ENCODE peak calls at places on chromosomes 4 and X, in eight cellular contexts. A is effector memory CD4-positive, alpha-beta T cell; Z is HepG2; M is Peyer's patch; R is IMR-90; Q is H1; H is ovary; K is A549. Y is an unnamed sample. For H3K4me1, the result is how much of the 10 kb centered on the place peaks cover.

GRCh38 chr4:105902550-105903262 is 7.4 kb downstream of the NPNT start:
- DNase-seq in A (no peak), Z (no peak), M (no peak), R (no peak), Q (no peak), H (no peak), K (no peak), Y (no peak)

GRCh38 chr4:15150636-15151432 is 148.6 kb downstream of the CPEB2 start:
- DNase-seq in A (no peak), Z (no peak), M (no peak), R (no peak), Q (no peak), H (no peak), K (no peak), Y (no peak)

GRCh38 chr4:69823481-69824186 is 36.3 kb downstream of the SULT1E1 start:
- DNase-seq in A (peak), Z (peak), M (no peak), R (peak), Q (no peak), H (no peak), K (peak), Y (no peak)

GRCh38 chr4:104128850-104129213 is 365.9 kb downstream of the CXXC4 start:
- DNase-seq in A (no peak), Z (peak), M (no peak), R (no peak), Q (no peak), H (no peak), K (peak), Y (no peak)

GRCh38 chr4:8439914-8440490 is 521 bp downstream of the ACOX3 start:
- DNase-seq in A (no peak), Z (peak), M (no peak), R (no peak), Q (no peak), H (no peak), K (peak), Y (no peak)

GRCh38 chr4:82680834-82681233 is 117.8 kb downstream of the SCD5 start:
- DNase-seq in A (no peak), Z (no peak), M (no peak), R (no peak), Q (no peak), H (no peak), K (no peak), Y (no peak)

GRCh38 chr4:88283661-88284377 is 542 bp downstream of the PPM1K start:
- DNase-seq in A (peak), Z (peak), M (peak), R (peak), Q (peak), H (peak), K (peak), Y (no peak)

GRCh38 chr4:144350706-144351105 is 210.2 kb upstream of the GYPA start:
- DNase-seq in A (no peak), Z (no peak), M (no peak), R (no peak), Q (no peak), H (no peak), K (no peak), Y (no peak)

DNA sequence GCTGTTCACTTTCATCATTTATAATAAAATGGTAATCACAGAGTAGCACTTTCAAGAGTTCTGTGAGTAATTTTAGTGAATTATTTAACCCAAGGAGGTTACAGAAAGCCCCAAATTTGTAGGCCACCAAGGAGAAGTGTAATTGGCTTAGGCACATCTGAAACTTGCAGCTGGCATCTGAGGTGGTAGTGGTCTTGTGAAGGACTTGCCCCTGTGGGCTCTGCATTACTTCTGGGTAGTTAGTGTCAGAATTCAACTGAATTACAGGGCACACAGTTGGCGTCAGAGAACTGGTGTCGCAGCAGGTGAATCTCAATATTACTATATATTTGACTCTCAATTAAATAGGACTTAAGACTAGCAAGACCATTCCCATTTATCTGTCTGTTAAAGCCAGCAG is 36.9 kb downstream of the GPR174 start:
- DNase-seq in A (no peak), Z (no peak), M (no peak), R (no peak), Q (no peak), H (no peak), K (no peak), Y (no peak)
- H3K27ac ChIP-seq in A (peak), Z (no peak), M (no peak), R (no peak), Q (no peak), H (no peak), K (no peak), Y (no peak)

GRCh38 chrX:23773601-23774175 is 9.3 kb upstream of the SAT1 start:
- DNase-seq in A (peak), Z (no peak), M (peak), R (no peak), Q (no peak), H (no peak), K (no peak), Y (no peak)

GRCh38 chrX:23779025-23779424 is 3.9 kb upstream of the SAT1 start:
- DNase-seq in A (no peak), Z (no peak), M (no peak), R (peak), Q (no peak), H (no peak), K (peak), Y (no peak)

DNA sequence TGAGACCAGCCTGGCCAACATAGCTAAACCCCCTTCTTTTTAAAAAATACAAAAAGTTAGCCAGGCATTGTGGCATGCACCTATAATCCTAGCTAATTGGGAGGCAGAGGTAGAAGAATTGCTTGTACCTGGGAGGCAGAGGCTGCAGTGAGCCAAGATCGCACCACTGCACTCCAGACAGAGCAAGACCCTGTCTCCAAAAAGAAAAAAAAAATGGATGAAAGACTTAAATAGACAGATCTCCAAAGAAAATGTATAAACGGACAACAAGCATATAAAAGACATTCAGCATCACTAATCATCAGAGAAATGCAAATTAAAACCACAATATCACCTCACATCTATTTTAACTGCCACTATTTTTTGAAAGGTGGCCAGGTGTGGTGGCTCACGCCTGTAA is 6.6 kb upstream of the SAT1 start:
- DNase-seq in A (no peak), Z (no peak), M (no peak), R (no peak), Q (no peak), H (no peak), K (no peak), Y (no peak)
- H3K4me1 ChIP-seq in A (under half), Z (under half), M (under half), R (under half), Q (under half), H (under half), K (under half), Y (under half)

GRCh38 chrX:150566734-150567182 is 1.7 kb upstream of the MTM1 start:
- DNase-seq in A (no peak), Z (no peak), M (no peak), R (no peak), Q (no peak), H (no peak), K (no peak), Y (peak)
- H3K4me3 ChIP-seq in A (no peak), Z (no peak), M (no peak), R (no peak), Q (no peak), H (no peak), K (no peak), Y (no peak)

GRCh38 chrX:46559062-46559461 is 13.8 kb upstream of the ZNF674 start:
- DNase-seq in A (no peak), Z (no peak), M (no peak), R (no peak), Q (no peak), H (no peak), K (no peak), Y (no peak)

GRCh38 chrX:46567388-46567787 is 6.2 kb upstream of the CHST7 start:
- DNase-seq in A (no peak), Z (no peak), M (no peak), R (no peak), Q (no peak), H (no peak), K (peak), Y (no peak)

GRCh38 chrX:46561931-46562721 is 11.4 kb upstream of the CHST7 start:
- DNase-seq in A (no peak), Z (no peak), M (peak), R (no peak), Q (no peak), H (no peak), K (no peak), Y (no peak)
- H3K27ac ChIP-seq in A (no peak), Z (no peak), M (no peak), R (no peak), Q (no peak), H (no peak), K (peak), Y (no peak)

GRCh38 chr4:2866160-2866861 is 22.7 kb downstream of the ADD1 start:
- DNase-seq in A (no peak), Z (peak), M (no peak), R (no peak), Q (no peak), H (no peak), K (no peak), Y (no peak)
- H3K4me1 ChIP-seq in A (under half), Z (half or more), M (under half), R (under half), Q (under half), H (under half), K (under half), Y (under half)

GRCh38 chr4:110860901-110861300 is 238.0 kb upstream of the PITX2 start:
- DNase-seq in A (no peak), Z (no peak), M (no peak), R (no peak), Q (no peak), H (no peak), K (no peak), Y (no peak)
- H3K4me3 ChIP-seq in A (no peak), Z (no peak), M (no peak), R (no peak), Q (no peak), H (no peak), K (no peak), Y (no peak)

GRCh38 chr4:177671845-177672244 is 229.6 kb upstream of the AGA start:
- DNase-seq in A (no peak), Z (no peak), M (no peak), R (no peak), Q (no peak), H (no peak), K (no peak), Y (no peak)

GRCh38 chr4:177671387-177671786 is 229.2 kb upstream of the AGA start:
- DNase-seq in A (no peak), Z (no peak), M (no peak), R (no peak), Q (no peak), H (no peak), K (no peak), Y (no peak)

GRCh38 chr4:177667687-177668086 is 225.4 kb upstream of the AGA start:
- DNase-seq in A (no peak), Z (no peak), M (no peak), R (no peak), Q (no peak), H (no peak), K (peak), Y (no peak)
- H3K27ac ChIP-seq in A (no peak), Z (no peak), M (no peak), R (no peak), Q (no peak), H (no peak), K (no peak), Y (no peak)